ENCODE peak calls at places on chromosomes 16 and 17, in nine cellular contexts. A is Peyer's patch, I is GM12891, V is suprapubic skin, W is HepG2, L is H54, B is right lobe of liver, U is A549, N is testis. P is an unnamed sample.

GRCh38 chr17:78375401-78376079 is 2.9 kb upstream of the PGS1 start:
- DNase-seq in A (no peak), I (no peak), V (no peak), W (peak), L (peak), B (peak), U (peak), N (no peak), P (peak)

GRCh38 chr16:14366974-14367707 is 262.9 kb downstream of the PARN start:
- DNase-seq in A (no peak), I (no peak), V (no peak), W (no peak), L (no peak), B (no peak), U (no peak), N (no peak), P (no peak)

GRCh38 chr17:42548070-42548837 is 4.5 kb upstream of the HSD17B1 start:
- DNase-seq in A (peak), I (peak), V (no peak), W (no peak), L (no peak), B (peak), U (peak), N (no peak), P (no peak)

GRCh38 chr17:77274137-77274829 is 133.5 kb downstream of the SEC14L1 start:
- DNase-seq in A (no peak), I (no peak), V (no peak), W (no peak), L (no peak), B (no peak), U (no peak), N (no peak), P (no peak)

GRCh38 chr17:82787081-82787848 is 35.4 kb downstream of the TBCD start:
- DNase-seq in A (no peak), I (peak), V (peak), W (no peak), L (no peak), B (no peak), U (no peak), N (no peak), P (no peak)

GRCh38 chr17:20189322-20189721 is 180.2 kb downstream of the SPECC1 start:
- DNase-seq in A (no peak), I (no peak), V (no peak), W (no peak), L (peak), B (no peak), U (no peak), N (peak), P (no peak)

GRCh38 chr17:47618416-47618815 is 31.3 kb upstream of the KPNB1 start:
- DNase-seq in A (no peak), I (no peak), V (no peak), W (peak), L (no peak), B (no peak), U (peak), N (no peak), P (no peak)

GRCh38 chr16:49189286-49189685 is 92.4 kb downstream of the CBLN1 start:
- DNase-seq in A (no peak), I (no peak), V (no peak), W (no peak), L (peak), B (no peak), U (no peak), N (no peak), P (no peak)

GRCh38 chr17:40952169-40952568 is 14.6 kb downstream of the KRT39 start:
- DNase-seq in A (no peak), I (no peak), V (no peak), W (no peak), L (no peak), B (no peak), U (no peak), N (no peak), P (no peak)

GRCh38 chr16:83887088-83887487 is 11.8 kb upstream of the MLYCD start:
- DNase-seq in A (no peak), I (no peak), V (no peak), W (no peak), L (no peak), B (no peak), U (peak), N (peak), P (no peak)

GRCh38 chr17:11948791-11949190 is 48.5 kb downstream of the ZNF18 start:
- DNase-seq in A (no peak), I (no peak), V (no peak), W (no peak), L (peak), B (no peak), U (peak), N (no peak), P (no peak)

GRCh38 chr16:53209489-53209888 is 154.7 kb downstream of the CHD9 start:
- DNase-seq in A (no peak), I (no peak), V (no peak), W (no peak), L (no peak), B (no peak), U (no peak), N (no peak), P (no peak)

GRCh38 chr17:69166957-69167356 is 25.3 kb upstream of the ABCA6 start:
- DNase-seq in A (no peak), I (no peak), V (no peak), W (no peak), L (no peak), B (no peak), U (no peak), N (no peak), P (no peak)

GRCh38 chr16:53756329-53756996 is 52.5 kb downstream of the FTO start:
- DNase-seq in A (no peak), I (no peak), V (no peak), W (peak), L (no peak), B (no peak), U (no peak), N (no peak), P (no peak)

GRCh38 chr17:54901230-54901847 is 687 bp downstream of the TOM1L1 start:
- DNase-seq in A (no peak), I (no peak), V (no peak), W (peak), L (peak), B (no peak), U (peak), N (no peak), P (no peak)

GRCh38 chr16:53043462-53043861 is 9.2 kb downstream of the CHD9NB start:
- DNase-seq in A (no peak), I (no peak), V (no peak), W (no peak), L (no peak), B (no peak), U (no peak), N (peak), P (no peak)

GRCh38 chr16:67040906-67041305 is 12.0 kb downstream of the CBFB start:
- DNase-seq in A (no peak), I (no peak), V (no peak), W (no peak), L (no peak), B (no peak), U (no peak), N (no peak), P (no peak)

GRCh38 chr16:12220721-12221120 is 244.2 kb downstream of the SNX29 start:
- DNase-seq in A (no peak), I (no peak), V (no peak), W (no peak), L (no peak), B (no peak), U (no peak), N (no peak), P (no peak)

GRCh38 chr16:27258241-27258734 is 10.3 kb downstream of the NSMCE1 start:
- DNase-seq in A (no peak), I (no peak), V (no peak), W (peak), L (no peak), B (no peak), U (no peak), N (no peak), P (no peak)

GRCh38 chr16:27828671-27829070 is 234.8 kb downstream of the GSG1L start:
- DNase-seq in A (peak), I (no peak), V (peak), W (no peak), L (no peak), B (no peak), U (no peak), N (no peak), P (no peak)

GRCh38 chr17:80959330-80960036 is 32.2 kb upstream of the CHMP6 start:
- DNase-seq in A (no peak), I (no peak), V (no peak), W (no peak), L (peak), B (peak), U (no peak), N (peak), P (peak)

GRCh38 chr17:73025041-73025440 is 67.4 kb downstream of the SLC39A11 start:
- DNase-seq in A (no peak), I (no peak), V (no peak), W (no peak), L (no peak), B (no peak), U (no peak), N (no peak), P (no peak)

GRCh38 chr17:13160281-13160680 is 142.5 kb upstream of the ELAC2 start:
- DNase-seq in A (no peak), I (no peak), V (no peak), W (no peak), L (no peak), B (no peak), U (no peak), N (no peak), P (no peak)

GRCh38 chr17:38579934-38580333 is 25.8 kb downstream of the SRCIN1 start:
- DNase-seq in A (no peak), I (no peak), V (no peak), W (peak), L (peak), B (no peak), U (peak), N (peak), P (no peak)

GRCh38 chr16:85755929-85756768 is 5.3 kb upstream of the C16orf74 start:
- DNase-seq in A (no peak), I (peak), V (no peak), W (no peak), L (no peak), B (no peak), U (no peak), N (no peak), P (no peak)

GRCh38 chr17:50382931-50383330 is 9.9 kb downstream of the EME1 start:
- DNase-seq in A (no peak), I (no peak), V (no peak), W (no peak), L (no peak), B (no peak), U (no peak), N (no peak), P (no peak)

GRCh38 chr17:37400505-37400904 is 6.1 kb downstream of the ACACA start:
- DNase-seq in A (no peak), I (no peak), V (no peak), W (no peak), L (no peak), B (no peak), U (no peak), N (no peak), P (no peak)
- TF ChIP-seq POLR2A in A (no peak), I (no peak), V (no peak), W (no peak), L (no peak), B (no peak), U (no peak), N (no peak), P (no peak)

DNA sequence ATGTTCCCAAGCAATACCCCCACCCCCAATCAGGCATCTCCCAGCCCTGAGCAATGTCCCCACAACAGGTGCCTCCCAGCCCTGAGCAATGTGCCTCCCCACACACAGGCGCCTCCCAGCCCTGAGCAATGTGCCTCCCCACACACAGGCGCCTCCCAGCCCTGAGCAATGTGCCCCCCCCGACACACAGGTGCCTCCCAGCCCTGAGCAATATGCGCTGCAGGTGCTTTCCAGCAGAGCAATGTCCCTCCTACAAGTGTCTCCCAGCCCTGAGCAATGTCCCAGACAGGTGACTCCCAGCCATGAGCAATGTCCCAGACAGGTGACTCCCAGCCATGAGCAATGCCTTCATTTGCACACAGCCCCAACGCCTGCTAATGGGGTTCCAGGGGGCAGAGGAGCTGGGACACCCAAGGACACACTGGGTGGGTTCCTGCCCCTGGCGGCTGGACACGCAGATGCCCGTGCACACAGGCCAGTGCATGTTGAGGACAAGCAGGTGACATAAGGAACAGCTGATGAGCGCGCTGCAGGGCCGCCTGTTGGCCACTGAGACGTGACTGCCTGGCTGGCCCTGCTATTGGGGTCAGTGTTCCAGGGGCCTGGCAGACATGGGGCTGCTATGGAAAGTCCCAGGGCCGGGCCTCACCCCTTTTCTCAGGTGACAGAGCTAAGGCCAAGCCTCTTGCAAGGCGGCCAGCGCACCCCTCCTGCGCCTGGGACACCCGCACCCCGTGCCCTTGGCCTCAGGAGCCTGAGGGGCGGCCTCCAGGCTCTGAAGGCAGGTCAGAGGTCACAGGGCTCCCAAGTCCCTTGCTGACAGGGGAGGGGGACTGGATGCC is 26.9 kb upstream of the PABPN1L start:
- DNase-seq in A (no peak), I (no peak), V (no peak), W (no peak), L (no peak), B (no peak), U (no peak), N (no peak), P (no peak)
- TF ChIP-seq POLR2A in A (no peak), I (no peak), V (no peak), W (no peak), L (no peak), B (no peak), U (no peak), N (no peak), P (no peak)

GRCh38 chr17:17380156-17380925 is 77.2 kb downstream of the NT5M start:
- DNase-seq in A (no peak), I (no peak), V (no peak), W (no peak), L (no peak), B (no peak), U (no peak), N (no peak), P (no peak)

GRCh38 chr17:17382060-17382449 is 78.9 kb downstream of the NT5M start:
- DNase-seq in A (no peak), I (no peak), V (no peak), W (no peak), L (no peak), B (no peak), U (no peak), N (no peak), P (no peak)

GRCh38 chr17:17382901-17383300 is 79.7 kb downstream of the NT5M start:
- DNase-seq in A (no peak), I (no peak), V (no peak), W (no peak), L (no peak), B (no peak), U (no peak), N (no peak), P (no peak)

GRCh38 chr17:17379197-17379991 is 76.2 kb downstream of the NT5M start:
- DNase-seq in A (no peak), I (no peak), V (no peak), W (peak), L (no peak), B (no peak), U (no peak), N (no peak), P (peak)

GRCh38 chr17:17381438-17382059 is 78.4 kb downstream of the NT5M start:
- DNase-seq in A (no peak), I (no peak), V (no peak), W (peak), L (no peak), B (no peak), U (no peak), N (no peak), P (no peak)
- TF ChIP-seq POLR2A in A (no peak), I (no peak), V (no peak), W (no peak), L (no peak), B (no peak), U (no peak), N (no peak), P (no peak)

GRCh38 chr17:7405882-7406825 is 1.5 kb upstream of the NLGN2 start:
- DNase-seq in A (no peak), I (no peak), V (no peak), W (no peak), L (no peak), B (no peak), U (no peak), N (no peak), P (no peak)

GRCh38 chr17:7405413-7405881 is 1.6 kb upstream of the TMEM256 start:
- DNase-seq in A (no peak), I (no peak), V (no peak), W (no peak), L (no peak), B (no peak), U (no peak), N (no peak), P (no peak)

GRCh38 chr17:7403043-7403901 is 625 bp downstream of the TMEM256 start:
- DNase-seq in A (peak), I (no peak), V (peak), W (peak), L (peak), B (peak), U (peak), N (peak), P (peak)

GRCh38 chr17:7403902-7404736 is at the start of gene TMEM256:
- DNase-seq in A (peak), I (peak), V (peak), W (peak), L (peak), B (peak), U (peak), N (peak), P (peak)

DNA sequence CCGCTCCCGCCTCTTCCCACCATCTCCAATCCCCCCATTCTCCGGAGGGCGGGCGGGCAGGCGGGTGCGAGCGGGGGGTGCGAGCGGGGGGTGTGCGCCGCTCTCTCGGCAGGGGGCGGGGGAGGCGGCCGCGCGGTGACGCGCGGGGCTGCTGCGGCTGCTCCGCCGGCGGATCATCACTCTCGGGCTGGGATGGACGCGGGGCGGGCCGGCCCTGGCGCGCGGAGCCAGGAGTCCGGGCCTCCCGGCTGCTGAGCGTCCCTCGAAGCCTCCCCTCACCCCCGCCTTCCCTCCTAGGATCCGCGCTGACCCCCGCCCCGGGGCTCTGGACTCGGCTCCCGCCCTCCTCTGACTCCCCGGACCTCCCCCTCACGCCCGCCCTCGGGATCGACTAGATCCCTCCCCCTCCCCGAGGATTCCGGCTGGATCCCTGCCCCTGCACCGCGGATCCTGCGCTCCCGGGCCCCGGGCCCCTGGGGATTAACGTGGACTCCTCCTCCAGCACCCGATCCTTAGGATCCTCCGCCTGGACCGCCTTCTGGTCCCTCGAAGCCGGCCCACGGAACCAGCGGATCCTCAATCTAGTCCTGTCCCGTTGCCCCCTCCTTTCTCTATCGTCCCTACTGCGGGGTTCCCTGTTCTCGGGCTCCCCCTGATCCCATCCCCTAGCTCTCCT is 978 bp upstream of the TMEM256 start:
- DNase-seq in A (peak), I (no peak), V (peak), W (no peak), L (peak), B (peak), U (no peak), N (peak), P (peak)
- TF ChIP-seq POLR2A in A (no peak), I (no peak), V (no peak), W (no peak), L (peak), B (peak), U (peak), N (no peak), P (no peak)

GRCh38 chr16:57299719-57300386 is 15.4 kb upstream of the PLLP start:
- DNase-seq in A (peak), I (peak), V (peak), W (peak), L (peak), B (peak), U (peak), N (peak), P (peak)
- TF ChIP-seq POLR2A in A (no peak), I (no peak), V (no peak), W (peak), L (no peak), B (peak), U (no peak), N (no peak), P (no peak)

GRCh38 chr16:20610192-20610891 is 34.2 kb upstream of the ACSM2B start:
- DNase-seq in A (no peak), I (no peak), V (no peak), W (peak), L (no peak), B (no peak), U (no peak), N (no peak), P (no peak)

GRCh38 chr16:20612551-20613470 is 36.6 kb upstream of the ACSM2B start:
- DNase-seq in A (no peak), I (no peak), V (no peak), W (no peak), L (no peak), B (no peak), U (no peak), N (peak), P (peak)

GRCh38 chr16:20610892-20611349 is 34.8 kb upstream of the ACSM2B start:
- DNase-seq in A (no peak), I (no peak), V (no peak), W (no peak), L (no peak), B (no peak), U (no peak), N (no peak), P (peak)

GRCh38 chr16:20611975-20612471 is 35.9 kb upstream of the ACSM2B start:
- DNase-seq in A (no peak), I (no peak), V (no peak), W (no peak), L (no peak), B (peak), U (no peak), N (peak), P (peak)

GRCh38 chr16:20611350-20611902 is 35.3 kb upstream of the ACSM2B start:
- DNase-seq in A (no peak), I (no peak), V (no peak), W (no peak), L (no peak), B (peak), U (no peak), N (no peak), P (peak)
- TF ChIP-seq POLR2A in A (no peak), I (no peak), V (no peak), W (no peak), L (no peak), B (no peak), U (no peak), N (no peak), P (no peak)

P was measured in heart left ventricle.